ENCODE peak calls at places on chromosomes 6 and 20, in seven cellular contexts. One of them, this sample, is unnamed.

GRCh38 chr6:137738197-137738596 is 128.9 kb upstream of the TNFAIP3 start:
- DNase-seq in IMR-90: peak
- DNase-seq in heart right ventricle: no peak
- DNase-seq in gastrocnemius medialis: no peak
- DNase-seq in sigmoid colon: no peak
- DNase-seq in PC-3: no peak
- DNase-seq in mesendoderm: no peak
- DNase-seq in this sample: no peak

GRCh38 chr6:130324657-130325056 is 41.2 kb upstream of the TMEM200A start:
- DNase-seq in PC-3: peak
- DNase-seq in mesendoderm: no peak
- DNase-seq in IMR-90: peak
- DNase-seq in heart right ventricle: no peak
- DNase-seq in sigmoid colon: no peak
- DNase-seq in gastrocnemius medialis: no peak
- DNase-seq in this sample: no peak

GRCh38 chr6:1020837-1021236 is 291.1 kb upstream of the FOXQ1 start:
- DNase-seq in PC-3: no peak
- DNase-seq in mesendoderm: no peak
- DNase-seq in IMR-90: no peak
- DNase-seq in heart right ventricle: no peak
- DNase-seq in gastrocnemius medialis: no peak
- DNase-seq in sigmoid colon: no peak
- DNase-seq in this sample: peak

GRCh38 chr6:99613398-99613704 is 6.7 kb downstream of the PRDM13 start:
- DNase-seq in mesendoderm: peak
- DNase-seq in heart right ventricle: no peak
- DNase-seq in IMR-90: peak
- DNase-seq in PC-3: no peak
- DNase-seq in sigmoid colon: no peak
- DNase-seq in gastrocnemius medialis: no peak
- DNase-seq in this sample: no peak

GRCh38 chr6:132814716-132815570 is 574 bp downstream of the RPS12 start:
- DNase-seq in IMR-90: no peak
- DNase-seq in mesendoderm: peak
- DNase-seq in sigmoid colon: no peak
- DNase-seq in heart right ventricle: peak
- DNase-seq in PC-3: no peak
- DNase-seq in gastrocnemius medialis: no peak
- DNase-seq in this sample: no peak

GRCh38 chr6:137415127-137415833 is 78.9 kb downstream of the OLIG3 start:
- DNase-seq in IMR-90: peak
- DNase-seq in sigmoid colon: peak
- DNase-seq in PC-3: peak
- DNase-seq in mesendoderm: peak
- DNase-seq in heart right ventricle: peak
- DNase-seq in gastrocnemius medialis: peak
- DNase-seq in this sample: peak

GRCh38 chr6:64732888-64733287 is 974.1 kb downstream of the EYS start:
- DNase-seq in gastrocnemius medialis: no peak
- DNase-seq in heart right ventricle: no peak
- DNase-seq in IMR-90: no peak
- DNase-seq in mesendoderm: peak
- DNase-seq in PC-3: peak
- DNase-seq in sigmoid colon: no peak
- DNase-seq in this sample: no peak

GRCh38 chr6:53752856-53753255 is 41.9 kb upstream of the LRRC1 start:
- DNase-seq in sigmoid colon: no peak
- DNase-seq in gastrocnemius medialis: no peak
- DNase-seq in mesendoderm: no peak
- DNase-seq in heart right ventricle: no peak
- DNase-seq in IMR-90: peak
- DNase-seq in PC-3: peak
- DNase-seq in this sample: no peak

GRCh38 chr6:146100776-146101175 is 71.9 kb downstream of the GRM1 start:
- DNase-seq in IMR-90: no peak
- DNase-seq in heart right ventricle: no peak
- DNase-seq in PC-3: no peak
- DNase-seq in mesendoderm: no peak
- DNase-seq in sigmoid colon: no peak
- DNase-seq in gastrocnemius medialis: no peak
- DNase-seq in this sample: no peak

GRCh38 chr6:143108278-143108677 is 47.6 kb downstream of the AIG1 start:
- DNase-seq in mesendoderm: no peak
- DNase-seq in PC-3: no peak
- DNase-seq in heart right ventricle: no peak
- DNase-seq in sigmoid colon: no peak
- DNase-seq in gastrocnemius medialis: no peak
- DNase-seq in IMR-90: no peak
- DNase-seq in this sample: no peak

GRCh38 chr20:47274449-47275108 is 81.9 kb downstream of the ZMYND8 start:
- DNase-seq in mesendoderm: peak
- DNase-seq in heart right ventricle: no peak
- DNase-seq in PC-3: peak
- DNase-seq in gastrocnemius medialis: no peak
- DNase-seq in sigmoid colon: peak
- DNase-seq in IMR-90: peak
- DNase-seq in this sample: no peak

GRCh38 chr6:91697010-91697694 is 1110.3 kb upstream of the MAP3K7 start:
- DNase-seq in IMR-90: no peak
- DNase-seq in PC-3: peak
- DNase-seq in gastrocnemius medialis: no peak
- DNase-seq in heart right ventricle: no peak
- DNase-seq in sigmoid colon: no peak
- DNase-seq in mesendoderm: no peak
- DNase-seq in this sample: no peak

GRCh38 chr6:160679402-160679769 is 15.3 kb upstream of the LPA start:
- DNase-seq in IMR-90: no peak
- DNase-seq in heart right ventricle: no peak
- DNase-seq in mesendoderm: peak
- DNase-seq in sigmoid colon: no peak
- DNase-seq in gastrocnemius medialis: no peak
- DNase-seq in PC-3: no peak
- DNase-seq in this sample: no peak

GRCh38 chr20:37524221-37524700 is 3.2 kb downstream of the NNAT start:
- DNase-seq in mesendoderm: no peak
- DNase-seq in heart right ventricle: no peak
- DNase-seq in PC-3: no peak
- DNase-seq in sigmoid colon: peak
- DNase-seq in IMR-90: no peak
- DNase-seq in gastrocnemius medialis: peak
- DNase-seq in this sample: no peak

GRCh38 chr6:1611572-1612385 is 2.1 kb downstream of the FOXC1 start:
- DNase-seq in IMR-90: peak
- DNase-seq in heart right ventricle: no peak
- DNase-seq in sigmoid colon: no peak
- DNase-seq in PC-3: peak
- DNase-seq in mesendoderm: peak
- DNase-seq in gastrocnemius medialis: no peak
- DNase-seq in this sample: no peak

GRCh38 chr20:52975024-52975732 is 3.0 kb downstream of the TSHZ2 start:
- DNase-seq in IMR-90: no peak
- DNase-seq in sigmoid colon: no peak
- DNase-seq in mesendoderm: no peak
- DNase-seq in gastrocnemius medialis: no peak
- DNase-seq in heart right ventricle: no peak
- DNase-seq in PC-3: peak
- DNase-seq in this sample: no peak

DNA sequence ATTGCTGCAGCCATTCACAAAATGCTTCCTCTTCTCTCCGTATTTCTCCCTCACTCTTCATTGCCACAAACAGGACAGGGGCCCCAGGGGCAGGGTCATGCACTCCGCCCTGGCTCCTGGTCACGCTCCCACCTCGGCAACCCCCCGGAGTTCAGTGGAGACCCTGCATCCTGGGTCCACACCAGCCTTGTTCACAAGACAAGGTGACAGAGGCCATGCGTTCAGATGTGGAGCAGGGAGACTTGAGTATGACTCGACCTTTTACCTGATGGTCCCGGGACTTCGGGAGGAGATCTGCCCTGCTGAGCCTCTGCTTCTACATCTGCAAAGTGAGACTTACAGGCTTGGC is 49.4 kb downstream of the ANKRD60 start:
- DNase-seq in PC-3: no peak
- DNase-seq in mesendoderm: no peak
- DNase-seq in heart right ventricle: no peak
- DNase-seq in IMR-90: no peak
- DNase-seq in sigmoid colon: no peak
- DNase-seq in gastrocnemius medialis: no peak
- DNase-seq in this sample: no peak
- H3K4me3 ChIP-seq in PC-3: peak
- H3K4me3 ChIP-seq in mesendoderm: no peak
- H3K4me3 ChIP-seq in heart right ventricle: peak
- H3K4me3 ChIP-seq in IMR-90: no peak
- H3K4me3 ChIP-seq in sigmoid colon: peak
- H3K4me3 ChIP-seq in gastrocnemius medialis: no peak
- H3K4me3 ChIP-seq in this sample: no peak

DNA sequence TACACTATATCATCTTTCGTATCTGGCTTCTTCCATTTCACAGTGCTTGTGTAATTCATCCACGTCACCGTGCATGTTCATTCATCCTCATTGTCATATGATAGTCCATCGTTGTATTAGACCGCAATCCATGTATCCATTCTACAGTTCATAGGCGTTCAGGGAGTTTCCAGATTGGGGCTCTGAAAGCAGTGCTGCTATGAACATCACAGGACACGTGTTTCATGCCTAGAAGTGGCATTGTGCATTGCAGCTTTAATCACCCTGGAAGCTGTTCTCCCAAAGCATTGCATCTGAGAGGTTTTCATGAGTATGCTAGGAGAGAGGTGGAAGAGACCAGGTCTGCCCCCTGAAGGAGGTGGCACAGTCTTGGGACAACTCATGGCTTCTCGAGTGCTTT is 35.3 kb downstream of the BMP7 start:
- DNase-seq in mesendoderm: no peak
- DNase-seq in sigmoid colon: no peak
- DNase-seq in PC-3: no peak
- DNase-seq in gastrocnemius medialis: no peak
- DNase-seq in IMR-90: no peak
- DNase-seq in heart right ventricle: no peak
- DNase-seq in this sample: no peak
- H3K27ac ChIP-seq in mesendoderm: no peak
- H3K27ac ChIP-seq in sigmoid colon: no peak
- H3K27ac ChIP-seq in PC-3: no peak
- H3K27ac ChIP-seq in gastrocnemius medialis: no peak
- H3K27ac ChIP-seq in IMR-90: no peak
- H3K27ac ChIP-seq in heart right ventricle: no peak
- H3K27ac ChIP-seq in this sample: no peak

DNA sequence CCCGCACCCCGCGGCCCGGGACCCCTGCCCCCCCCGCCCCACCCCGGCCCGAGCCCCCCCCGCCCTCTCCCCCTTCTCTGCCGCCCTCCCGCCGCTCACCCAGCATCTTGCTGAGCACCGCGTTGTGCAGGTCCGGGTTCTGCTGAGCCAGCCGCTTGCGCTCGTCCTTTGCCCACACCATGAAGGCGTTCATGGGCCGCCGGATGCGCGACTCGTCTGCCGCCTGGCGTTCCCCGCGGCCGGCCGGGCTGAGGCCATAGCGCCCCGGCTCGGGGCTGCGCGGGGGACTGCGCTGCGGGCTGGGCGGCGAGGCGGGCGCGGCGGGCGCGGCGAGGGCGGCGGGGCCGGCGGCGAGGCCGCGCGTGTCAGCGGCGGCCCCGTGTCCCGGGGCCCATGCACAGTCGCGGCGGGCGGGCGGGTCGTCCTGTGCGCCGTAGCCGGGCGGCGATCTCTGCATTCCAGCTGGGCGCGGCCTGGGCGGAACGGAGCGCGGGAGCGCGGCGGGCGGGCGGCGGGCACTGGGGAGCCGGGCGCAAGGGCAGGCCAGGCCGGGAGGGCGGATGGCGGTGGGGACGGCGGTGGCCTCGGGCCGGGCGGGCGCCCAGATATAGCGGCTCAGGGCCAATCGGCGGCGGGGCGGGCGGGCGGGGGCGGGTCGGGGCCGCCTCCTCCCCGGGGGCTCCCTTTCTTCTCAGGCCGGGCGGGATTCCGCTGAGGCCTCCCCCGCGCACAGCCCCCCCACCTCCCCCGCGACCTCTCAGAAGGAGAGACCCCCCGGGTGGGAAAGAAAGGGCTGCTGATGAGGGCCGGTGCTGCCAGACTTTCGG is at the start of gene SOX18:
- DNase-seq in heart right ventricle: peak
- DNase-seq in PC-3: peak
- DNase-seq in sigmoid colon: no peak
- DNase-seq in IMR-90: peak
- DNase-seq in mesendoderm: peak
- DNase-seq in gastrocnemius medialis: no peak
- DNase-seq in this sample: no peak
- H3K4me3 ChIP-seq in heart right ventricle: peak
- H3K4me3 ChIP-seq in PC-3: no peak
- H3K4me3 ChIP-seq in sigmoid colon: peak
- H3K4me3 ChIP-seq in IMR-90: peak
- H3K4me3 ChIP-seq in mesendoderm: no peak
- H3K4me3 ChIP-seq in gastrocnemius medialis: peak
- H3K4me3 ChIP-seq in this sample: peak

GRCh38 chr6:43804550-43805223 is 34.7 kb downstream of the VEGFA start:
- DNase-seq in mesendoderm: no peak
- DNase-seq in sigmoid colon: no peak
- DNase-seq in PC-3: no peak
- DNase-seq in gastrocnemius medialis: no peak
- DNase-seq in heart right ventricle: no peak
- DNase-seq in IMR-90: no peak
- DNase-seq in this sample: peak
- H3K27ac ChIP-seq in mesendoderm: no peak
- H3K27ac ChIP-seq in sigmoid colon: no peak
- H3K27ac ChIP-seq in PC-3: no peak
- H3K27ac ChIP-seq in gastrocnemius medialis: no peak
- H3K27ac ChIP-seq in heart right ventricle: no peak
- H3K27ac ChIP-seq in IMR-90: no peak
- H3K27ac ChIP-seq in this sample: no peak

DNA sequence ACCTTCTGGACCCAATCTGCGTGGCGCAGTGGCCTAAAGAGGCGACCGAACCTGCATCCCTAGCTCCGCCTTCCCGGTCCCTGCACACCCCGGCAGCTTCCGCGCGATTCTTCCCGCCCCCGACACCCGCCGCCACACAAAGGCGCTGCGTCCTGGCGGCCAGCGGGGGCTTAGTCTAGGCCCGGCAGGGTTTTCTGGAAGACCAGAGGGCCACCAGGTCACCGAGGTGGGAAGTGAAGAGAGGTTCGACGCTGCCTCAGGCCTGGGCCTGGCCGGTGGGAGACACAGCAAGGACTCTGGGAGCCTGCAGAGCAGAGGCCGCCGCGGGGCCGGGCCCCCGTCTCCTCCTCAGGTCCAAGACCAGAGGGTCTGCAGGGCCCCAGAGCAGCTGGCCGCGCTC is 154.9 kb downstream of the OR2B2 start:
- DNase-seq in sigmoid colon: no peak
- DNase-seq in PC-3: no peak
- DNase-seq in mesendoderm: peak
- DNase-seq in IMR-90: no peak
- DNase-seq in heart right ventricle: no peak
- DNase-seq in gastrocnemius medialis: no peak
- DNase-seq in this sample: no peak
- H3K4me3 ChIP-seq in sigmoid colon: peak
- H3K4me3 ChIP-seq in PC-3: no peak
- H3K4me3 ChIP-seq in mesendoderm: peak
- H3K4me3 ChIP-seq in IMR-90: no peak
- H3K4me3 ChIP-seq in heart right ventricle: peak
- H3K4me3 ChIP-seq in gastrocnemius medialis: no peak
- H3K4me3 ChIP-seq in this sample: no peak

GRCh38 chr6:149107973-149108372 is 209.5 kb upstream of the TAB2 start:
- DNase-seq in PC-3: no peak
- DNase-seq in mesendoderm: no peak
- DNase-seq in IMR-90: no peak
- DNase-seq in heart right ventricle: no peak
- DNase-seq in gastrocnemius medialis: no peak
- DNase-seq in sigmoid colon: no peak
- DNase-seq in this sample: no peak
- H3K27ac ChIP-seq in PC-3: no peak
- H3K27ac ChIP-seq in mesendoderm: no peak
- H3K27ac ChIP-seq in IMR-90: no peak
- H3K27ac ChIP-seq in heart right ventricle: no peak
- H3K27ac ChIP-seq in gastrocnemius medialis: no peak
- H3K27ac ChIP-seq in sigmoid colon: no peak
- H3K27ac ChIP-seq in this sample: no peak

This sample was measured in lung.